ENCODE peak calls at places on chromosomes 7 and 10, in nine cellular contexts. Z, M, K, N, P, U, E, G and B are unnamed samples.

GRCh38 chr7:33816106-33816505 is 89.2 kb upstream of the BMPER start:
- ATAC-seq in Z (no peak), M (no peak), K (peak; percentile 86), N (no peak), P (no peak), U (no peak), E (no peak), G (peak; percentile 46), B (peak; percentile 40)

GRCh38 chr10:12777840-12778585 is 223.5 kb downstream of the CCDC3 start:
- ATAC-seq in Z (no peak), M (no peak), K (peak; percentile 71), N (no peak), P (no peak), U (no peak), E (no peak), G (peak; percentile 60), B (peak; percentile 44)

GRCh38 chr10:21694646-21695045 is 160.6 kb downstream of the MLLT10 start:
- ATAC-seq in Z (no peak), M (peak; percentile 62), K (no peak), N (no peak), P (no peak), U (no peak), E (no peak), G (no peak), B (no peak)

GRCh38 chr10:95387383-95387782 is 96.6 kb upstream of the PDLIM1 start:
- ATAC-seq in Z (no peak), M (no peak), K (no peak), N (no peak), P (peak; percentile 6), U (peak; percentile 15), E (no peak), G (no peak), B (no peak)

GRCh38 chr10:58765905-58766304 is 253.2 kb downstream of the BICC1 start:
- ATAC-seq in Z (no peak), M (no peak), K (no peak), N (no peak), P (no peak), U (no peak), E (no peak), G (no peak), B (no peak)

GRCh38 chr10:95428702-95429101 is 132.5 kb downstream of the SORBS1 start:
- ATAC-seq in Z (no peak), M (no peak), K (no peak), N (no peak), P (no peak), U (no peak), E (no peak), G (no peak), B (no peak)

GRCh38 chr7:11177793-11178192 is 204.1 kb downstream of the PHF14 start:
- ATAC-seq in Z (no peak), M (no peak), K (no peak), N (peak; percentile 54), P (no peak), U (no peak), E (no peak), G (no peak), B (peak; percentile 82)

GRCh38 chr10:43064331-43065075 is 12.4 kb upstream of the RET start:
- ATAC-seq in Z (no peak), M (no peak), K (no peak), N (no peak), P (no peak), U (no peak), E (no peak), G (no peak), B (no peak)

GRCh38 chr10:111139567-111139966 is 62.7 kb downstream of the ADRA2A start:
- ATAC-seq in Z (no peak), M (no peak), K (no peak), N (no peak), P (no peak), U (no peak), E (no peak), G (no peak), B (no peak)

GRCh38 chr10:49300140-49300974 is 1.4 kb downstream of the C10orf71 start:
- ATAC-seq in Z (no peak), M (peak; percentile 55), K (no peak), N (no peak), P (peak; percentile 55), U (peak; percentile 71), E (peak; percentile 82), G (no peak), B (no peak)

GRCh38 chr7:72405389-72405788 is 6.7 kb downstream of the CALN1 start:
- ATAC-seq in Z (peak; percentile 54), M (no peak), K (peak; percentile 33), N (no peak), P (no peak), U (peak; percentile 22), E (peak; percentile 68), G (no peak), B (no peak)

GRCh38 chr10:77501152-77501845 is 136.3 kb downstream of the KCNMA1 start:
- ATAC-seq in Z (no peak), M (peak; percentile 60), K (peak; percentile 52), N (peak; percentile 72), P (no peak), U (no peak), E (no peak), G (peak; percentile 32), B (peak; percentile 45)

GRCh38 chr7:131365876-131366275 is 38.2 kb downstream of the MKLN1 start:
- ATAC-seq in Z (no peak), M (no peak), K (no peak), N (peak; percentile 48), P (peak; percentile 53), U (peak; percentile 65), E (peak; percentile 9), G (no peak), B (no peak)

GRCh38 chr10:71442859-71443570 is 46.3 kb downstream of the CDH23 start:
- ATAC-seq in Z (no peak), M (no peak), K (no peak), N (no peak), P (no peak), U (no peak), E (no peak), G (no peak), B (no peak)

GRCh38 chr7:20595971-20596370 is 19.5 kb upstream of the ABCB5 start:
- ATAC-seq in Z (no peak), M (no peak), K (no peak), N (no peak), P (no peak), U (no peak), E (no peak), G (no peak), B (no peak)

GRCh38 chr10:14750900-14751575 is 23.7 kb downstream of the FAM107B start:
- ATAC-seq in Z (no peak), M (no peak), K (no peak), N (no peak), P (no peak), U (no peak), E (no peak), G (no peak), B (no peak)

GRCh38 chr10:99522511-99523250 is 10.1 kb upstream of the NKX2-3 start:
- ATAC-seq in Z (no peak), M (no peak), K (no peak), N (no peak), P (no peak), U (no peak), E (no peak), G (no peak), B (no peak)

GRCh38 chr10:27393961-27394360 is 110.1 kb upstream of the RAB18 start:
- ATAC-seq in Z (no peak), M (no peak), K (no peak), N (no peak), P (no peak), U (no peak), E (no peak), G (no peak), B (no peak)

GRCh38 chr10:116115233-116115632 is 157.8 kb downstream of the GFRA1 start:
- ATAC-seq in Z (no peak), M (no peak), K (no peak), N (no peak), P (no peak), U (no peak), E (no peak), G (no peak), B (no peak)

GRCh38 chr7:85316489-85316888 is 129.6 kb upstream of the SEMA3D start:
- ATAC-seq in Z (no peak), M (peak; percentile 68), K (no peak), N (no peak), P (no peak), U (no peak), E (no peak), G (no peak), B (no peak)

GRCh38 chr10:96588060-96588554 is 1.3 kb upstream of the TM9SF3 start:
- ATAC-seq in Z (peak; percentile 36), M (no peak), K (no peak), N (no peak), P (peak; percentile 43), U (peak; percentile 9), E (no peak), G (no peak), B (no peak)

GRCh38 chr7:150954201-150954985 is 23.7 kb downstream of the KCNH2 start:
- ATAC-seq in Z (no peak), M (peak; percentile 2), K (no peak), N (no peak), P (no peak), U (no peak), E (peak; percentile 19), G (no peak), B (no peak)

GRCh38 chr7:106283831-106284515 is 810 bp downstream of the NAMPT start:
- ATAC-seq in Z (peak; percentile 1), M (peak; percentile 29), K (peak; percentile 6), N (peak; percentile 4), P (peak; percentile 15), U (peak; percentile 8), E (peak; percentile 48), G (peak; percentile 3), B (peak; percentile 5)

GRCh38 chr7:150990416-150991186 is at the start of gene NOS3:
- ATAC-seq in Z (no peak), M (no peak), K (no peak), N (no peak), P (no peak), U (no peak), E (no peak), G (no peak), B (no peak)

GRCh38 chr10:49254556-49255318 is 44.2 kb upstream of the C10orf71 start:
- ATAC-seq in Z (peak; percentile 66), M (no peak), K (peak; percentile 77), N (no peak), P (peak; percentile 46), U (peak; percentile 35), E (peak; percentile 66), G (peak; percentile 47), B (peak; percentile 21)